ENCODE peak calls at places on chromosomes 1 and 21, in six cellular contexts. J is A549, Q is tibial artery, O is breast epithelium, Z is neural progenitor cell, H is uterus. N is an unnamed sample. For H3K4me1, the result is how much of the 10 kb centered on the place peaks cover.

GRCh38 chr1:234707641-234708040 is 97.7 kb upstream of the IRF2BP2 start:
- DNase-seq in H (no peak), O (no peak), J (no peak), Q (no peak), Z (no peak), N (no peak)

GRCh38 chr1:245444181-245444580 is 289.4 kb downstream of the KIF26B start:
- DNase-seq in H (no peak), Q (no peak), O (no peak), Z (no peak), J (no peak), N (no peak)

GRCh38 chr1:10114746-10115145 is 82.0 kb downstream of the UBE4B start:
- DNase-seq in H (no peak), Q (no peak), O (no peak), J (no peak), Z (no peak), N (no peak)

GRCh38 chr1:170426596-170426995 is 105.4 kb upstream of the GORAB start:
- DNase-seq in O (no peak), Z (peak), H (no peak), Q (no peak), J (no peak), N (no peak)

GRCh38 chr1:195569934-195570333 is 1038.3 kb downstream of the KCNT2 start:
- DNase-seq in O (no peak), H (no peak), Z (no peak), Q (no peak), J (no peak), N (no peak)

GRCh38 chr1:229164836-229165285 is 106.0 kb upstream of the RAB4A start:
- DNase-seq in Z (no peak), H (no peak), O (no peak), J (no peak), Q (no peak), N (no peak)

GRCh38 chr21:36690637-36691538 is 8.0 kb upstream of the SIM2 start:
- DNase-seq in O (no peak), Z (peak), Q (no peak), H (no peak), J (no peak), N (no peak)

GRCh38 chr1:64173300-64173940 is 30.0 kb upstream of the UBE2U start:
- DNase-seq in Z (no peak), Q (no peak), H (no peak), J (no peak), O (peak), N (no peak)

GRCh38 chr1:7861452-7861851 is 8.6 kb upstream of the UTS2 start:
- DNase-seq in Z (no peak), Q (no peak), J (no peak), O (no peak), H (no peak), N (no peak)

GRCh38 chr1:118960567-118961136 is 27.5 kb downstream of the TBX15 start:
- DNase-seq in O (peak), J (peak), Z (no peak), H (no peak), Q (peak), N (peak)

GRCh38 chr1:35264861-35265260 is 3.6 kb upstream of the ZMYM4 start:
- DNase-seq in H (no peak), Q (no peak), J (peak), Z (no peak), O (peak), N (no peak)

GRCh38 chr1:9366943-9367780 is 74.5 kb downstream of the SPSB1 start:
- DNase-seq in H (no peak), J (no peak), Q (no peak), O (no peak), Z (no peak), N (no peak)

GRCh38 chr1:204313675-204314074 is 46.1 kb downstream of the PLEKHA6 start:
- DNase-seq in Z (no peak), Q (no peak), J (no peak), O (no peak), H (no peak), N (no peak)

GRCh38 chr1:244792188-244792850 is 43.1 kb upstream of the COX20 start:
- DNase-seq in Z (no peak), H (no peak), J (no peak), O (no peak), Q (no peak), N (no peak)

GRCh38 chr1:24126023-24126671 is 14.2 kb upstream of the MYOM3 start:
- DNase-seq in J (no peak), H (peak), Q (no peak), Z (no peak), O (no peak), N (no peak)

GRCh38 chr1:47449702-47450552 is 12.1 kb downstream of the FOXD2 start:
- DNase-seq in Z (peak), Q (no peak), J (peak), O (no peak), H (no peak), N (no peak)

GRCh38 chr1:53320646-53321045 is 7.2 kb downstream of the LRP8 start:
- DNase-seq in O (no peak), Q (no peak), J (no peak), Z (no peak), H (no peak), N (no peak)

GRCh38 chr1:180720753-180721152 is 88.9 kb downstream of the XPR1 start:
- DNase-seq in O (no peak), H (no peak), Q (no peak), Z (no peak), J (no peak), N (no peak)

GRCh38 chr1:26291433-26291832 is 11.5 kb downstream of the SH3BGRL3 start:
- DNase-seq in J (no peak), H (no peak), O (no peak), Q (no peak), Z (no peak), N (no peak)

GRCh38 chr1:198117267-198117666 is 39.5 kb upstream of the NEK7 start:
- DNase-seq in O (no peak), Q (no peak), H (no peak), J (no peak), Z (no peak), N (no peak)

GRCh38 chr1:206010101-206010500 is 6.9 kb upstream of the RAB7B start:
- DNase-seq in Q (no peak), H (no peak), O (no peak), Z (no peak), J (no peak), N (no peak)

GRCh38 chr1:63322248-63322943 is at the start of gene FOXD3:
- DNase-seq in Z (peak), J (peak), Q (no peak), O (peak), H (peak), N (peak)

GRCh38 chr1:48730164-48730864 is 46.4 kb downstream of the BEND5 start:
- DNase-seq in H (no peak), O (no peak), Z (no peak), J (no peak), Q (no peak), N (no peak)

GRCh38 chr1:102103645-102104044 is 106.9 kb upstream of the OLFM3 start:
- DNase-seq in O (no peak), Q (no peak), H (no peak), Z (no peak), J (no peak), N (no peak)

GRCh38 chr1:93619507-93620168 is 62.0 kb downstream of the BCAR3 start:
- DNase-seq in Z (no peak), Q (no peak), O (no peak), H (no peak), J (peak), N (no peak)

DNA sequence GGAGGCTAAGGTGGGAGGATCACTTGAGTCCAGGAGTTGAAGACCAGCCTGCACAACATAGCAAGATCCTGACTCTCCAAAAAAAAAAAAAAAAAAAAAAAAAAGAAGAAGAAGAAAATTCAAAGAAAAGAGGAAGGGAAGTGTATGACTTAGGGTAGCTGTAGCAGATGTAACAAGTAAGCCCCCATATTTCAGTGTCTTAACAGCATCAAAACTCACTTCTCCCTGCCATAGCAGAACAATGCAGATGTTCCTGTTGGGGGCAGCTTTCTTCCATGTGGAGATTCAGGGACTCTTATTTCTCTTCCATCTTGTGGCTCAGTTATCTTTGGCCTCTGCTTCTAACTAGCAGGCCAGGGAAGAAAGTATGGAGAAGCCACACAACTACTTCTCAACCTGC is 10.2 kb upstream of the PTGFRN start:
- DNase-seq in H (no peak), O (no peak), Z (no peak), Q (no peak), J (no peak), N (no peak)
- H3K4me1 ChIP-seq in H (under half), O (under half), Z (under half), Q (under half), J (under half), N (under half)

DNA sequence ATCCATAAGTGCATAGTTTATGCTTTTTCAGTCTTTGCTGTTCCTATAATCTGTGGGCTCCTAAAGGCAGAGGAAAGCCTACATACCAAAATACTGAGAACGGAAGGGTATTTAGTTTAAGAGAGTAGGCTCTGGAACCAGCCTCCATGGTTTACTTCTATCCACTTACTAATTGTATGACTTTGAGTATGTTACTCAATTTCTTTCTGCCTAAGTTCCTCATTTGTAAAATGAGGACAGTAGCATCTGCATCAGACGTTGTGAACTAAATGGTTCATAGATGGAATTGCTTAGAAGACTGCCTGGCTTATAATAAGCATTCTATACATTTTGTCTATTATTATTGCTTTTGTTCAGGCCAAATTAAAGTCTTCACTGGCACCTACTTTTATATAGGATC is 111.0 kb downstream of the NTNG1 start:
- DNase-seq in Z (no peak), H (no peak), Q (no peak), J (no peak), O (no peak), N (no peak)
- H3K27ac ChIP-seq in Z (no peak), H (no peak), Q (no peak), J (no peak), O (no peak), N (no peak)

GRCh38 chr1:226697608-226698544 is 41.2 kb downstream of the ITPKB start:
- DNase-seq in H (no peak), O (peak), Q (no peak), J (no peak), Z (no peak), N (no peak)
- H3K4me1 ChIP-seq in H (under half), O (under half), Q (under half), J (under half), Z (under half), N (under half)

DNA sequence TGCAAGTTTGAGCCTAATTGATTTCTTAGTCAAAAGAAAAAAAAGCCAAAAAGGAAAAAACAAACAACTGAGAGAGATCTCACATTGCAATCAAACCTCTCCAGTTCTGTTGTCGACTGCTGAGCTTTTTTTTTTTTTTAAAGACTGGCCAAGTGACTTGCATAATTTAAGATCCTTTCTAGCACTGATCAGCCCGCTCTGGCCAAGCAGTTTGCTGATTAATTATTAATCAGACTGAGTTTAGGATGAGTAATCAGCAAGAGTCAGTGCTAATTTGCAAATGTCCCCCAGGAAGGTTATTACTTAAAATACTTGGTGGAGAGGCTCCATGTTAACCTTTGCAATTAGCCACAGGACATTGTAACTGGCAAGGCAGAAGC is 39.3 kb downstream of the HMGB4 start:
- DNase-seq in O (no peak), H (no peak), J (no peak), Q (no peak), Z (no peak), N (no peak)
- H3K27ac ChIP-seq in O (no peak), H (no peak), J (no peak), Q (no peak), Z (no peak), N (no peak)

GRCh38 chr1:87330201-87330953 is 1.7 kb downstream of the LMO4 start:
- DNase-seq in J (no peak), Q (no peak), O (no peak), H (peak), Z (peak), N (no peak)
- H3K4me1 ChIP-seq in J (under half), Q (under half), O (under half), H (under half), Z (under half), N (under half)

GRCh38 chr21:34984356-34984755 is 64.7 kb downstream of the RUNX1 start:
- DNase-seq in H (no peak), O (no peak), Q (no peak), Z (no peak), J (no peak), N (no peak)
- H3K27ac ChIP-seq in H (no peak), O (no peak), Q (no peak), Z (no peak), J (no peak), N (no peak)

GRCh38 chr1:40185951-40186864 is 25.0 kb downstream of the RLF start:
- DNase-seq in H (no peak), Q (no peak), Z (no peak), O (no peak), J (no peak), N (no peak)
- H3K4me1 ChIP-seq in H (under half), Q (under half), Z (under half), O (under half), J (under half), N (under half)

DNA sequence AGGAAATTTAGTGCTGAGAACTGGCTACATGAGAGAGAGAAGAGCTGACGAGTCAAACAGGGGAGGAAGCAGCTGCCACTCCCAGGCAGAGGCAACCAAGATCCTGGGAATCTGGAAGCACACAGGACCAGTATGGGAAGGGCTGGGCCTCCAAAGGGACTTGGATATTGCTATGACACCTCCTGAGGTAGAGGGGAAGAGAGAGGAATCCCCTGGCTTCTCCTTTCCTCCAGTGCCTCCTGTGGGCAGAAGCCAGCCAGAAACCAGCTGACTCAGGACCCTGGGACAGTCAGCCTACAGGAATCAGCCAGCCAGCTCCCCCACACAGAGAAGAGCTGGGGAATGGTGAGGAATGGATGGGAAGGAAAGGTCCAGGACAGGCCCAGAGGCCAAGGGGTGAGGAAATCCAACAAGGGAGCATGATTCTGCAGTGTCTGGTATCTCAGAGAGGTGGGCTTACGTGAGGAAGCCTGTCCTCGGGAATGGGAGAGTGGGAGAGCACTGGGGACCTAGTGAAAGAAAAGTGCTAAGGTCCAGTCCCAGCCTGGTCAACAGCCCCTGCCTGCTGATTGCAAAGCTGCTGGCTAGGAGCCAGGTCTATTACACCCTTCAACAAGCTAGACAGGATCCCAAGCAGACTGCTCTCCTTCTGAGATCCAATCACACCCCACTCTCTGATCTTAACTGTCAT is 43.5 kb downstream of the NAV1 start:
- DNase-seq in Z (no peak), O (no peak), Q (peak), J (peak), H (peak), N (no peak)
- H3K27ac ChIP-seq in Z (no peak), O (no peak), Q (no peak), J (peak), H (no peak), N (no peak)

GRCh38 chr1:201561604-201562003 is 22.7 kb downstream of the NAV1 start:
- DNase-seq in O (no peak), J (no peak), Q (no peak), H (no peak), Z (no peak), N (no peak)
- H3K4me1 ChIP-seq in O (under half), J (under half), Q (under half), H (under half), Z (under half), N (under half)

N was measured in tibial nerve.